ENCODE peak calls at places on chromosomes 2 and 18, in four cellular contexts. L is psoas muscle, Q is GM12865, N is brain microvascular endothelial cell. Y is an unnamed sample.

GRCh38 chr2:32455816-32456215 is 99.0 kb downstream of the BIRC6 start:
- DNase-seq in L (no peak), Q (no peak), N (no peak), Y (no peak)

GRCh38 chr2:135926605-135927004 is 50.4 kb upstream of the MCM6 start:
- DNase-seq in Q (no peak), N (no peak), L (no peak), Y (no peak)

GRCh38 chr2:126513033-126513432 is 142.9 kb upstream of the GYPC start:
- DNase-seq in Q (no peak), N (peak), L (no peak), Y (no peak)

GRCh38 chr2:71807969-71808451 is 339.7 kb downstream of the CYP26B1 start:
- DNase-seq in L (peak), N (no peak), Q (no peak), Y (no peak)

GRCh38 chr2:120236791-120237190 is 13.6 kb upstream of the TMEM185B start:
- DNase-seq in N (no peak), Q (no peak), L (no peak), Y (no peak)

GRCh38 chr2:32852821-32853220 is 93.9 kb upstream of the LTBP1 start:
- DNase-seq in L (no peak), N (no peak), Q (no peak), Y (no peak)

GRCh38 chr2:25341031-25341727 is 546 bp downstream of the DNMT3A start:
- DNase-seq in L (no peak), Q (peak), N (no peak), Y (no peak)

GRCh38 chr18:30675905-30676620 is 366.5 kb downstream of the DSC3 start:
- DNase-seq in N (no peak), L (no peak), Q (no peak), Y (no peak)

GRCh38 chr18:10499230-10499629 is 26.6 kb upstream of the NAPG start:
- DNase-seq in Q (no peak), N (no peak), L (no peak), Y (no peak)

GRCh38 chr2:152755029-152755428 is 36.6 kb downstream of the ARL6IP6 start:
- DNase-seq in L (no peak), N (no peak), Q (peak), Y (no peak)

GRCh38 chr2:17107131-17107530 is 411.1 kb downstream of the RAD51AP2 start:
- DNase-seq in N (no peak), L (no peak), Q (no peak), Y (peak)

GRCh38 chr2:240140920-240141319 is 462 bp upstream of the OTOS start:
- DNase-seq in L (no peak), Q (no peak), N (no peak), Y (no peak)

GRCh38 chr2:42074661-42075060 is 26.8 kb downstream of the PKDCC start:
- DNase-seq in L (no peak), N (no peak), Q (no peak), Y (no peak)

GRCh38 chr2:42068571-42069178 is 20.9 kb downstream of the PKDCC start:
- DNase-seq in Q (no peak), N (no peak), L (no peak), Y (no peak)

GRCh38 chr2:42071762-42072161 is 23.9 kb downstream of the PKDCC start:
- DNase-seq in L (peak), N (no peak), Q (no peak), Y (no peak)

GRCh38 chr2:42073739-42074138 is 25.9 kb downstream of the PKDCC start:
- DNase-seq in N (no peak), L (no peak), Q (no peak), Y (no peak)

DNA sequence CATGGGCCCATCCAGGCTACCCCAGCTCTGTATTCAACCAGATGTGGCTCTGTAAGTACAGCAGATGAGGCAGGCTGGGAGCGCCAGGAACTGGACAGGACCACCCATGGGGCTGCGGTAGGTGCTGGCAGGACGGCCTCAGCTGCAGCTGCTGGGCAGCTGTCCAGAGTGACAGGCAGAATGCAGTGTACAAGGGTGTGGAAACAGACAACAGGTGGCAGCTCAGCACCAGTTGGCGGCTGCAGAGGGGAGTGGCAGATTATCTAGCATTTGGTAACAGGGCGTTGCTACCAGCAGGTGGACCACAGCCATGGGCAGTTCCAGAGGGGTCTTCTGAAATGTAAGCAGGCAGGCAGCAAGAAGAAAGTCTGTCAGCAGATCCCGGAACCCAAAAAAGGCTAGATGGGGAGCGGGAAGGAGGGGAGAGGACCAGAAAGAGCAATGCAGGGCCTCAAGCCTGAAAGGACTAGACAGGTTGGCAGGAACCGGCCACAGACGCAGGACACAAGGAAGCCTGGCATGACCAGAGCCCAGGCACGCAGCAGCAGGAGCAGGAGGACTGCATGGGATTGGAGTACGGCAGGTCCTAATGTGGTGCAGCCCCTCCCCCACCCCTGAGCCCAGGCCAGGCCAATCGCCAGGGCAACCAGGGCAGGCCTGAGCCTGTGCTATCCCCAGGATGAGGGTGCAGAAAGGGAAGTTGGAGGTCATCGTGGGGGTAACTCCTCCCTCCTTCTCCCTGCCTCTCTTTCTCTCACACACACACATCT is 24.7 kb downstream of the PKDCC start:
- DNase-seq in Q (no peak), N (no peak), L (peak), Y (no peak)
- TF ChIP-seq CTCF in Q (no peak), N (no peak), L (peak), Y (peak)

GRCh38 chr2:217638533-217638932 is 364.3 kb downstream of the TNS1 start:
- DNase-seq in L (no peak), N (no peak), Q (no peak), Y (no peak)
- H3K4me3 ChIP-seq in L (no peak), N (no peak), Q (no peak), Y (no peak)

GRCh38 chr18:3796434-3796833 is 346.5 kb downstream of the TGIF1 start:
- DNase-seq in Q (no peak), N (no peak), L (no peak), Y (no peak)

GRCh38 chr18:3793545-3793944 is 343.6 kb downstream of the TGIF1 start:
- DNase-seq in N (no peak), Q (no peak), L (no peak), Y (no peak)

GRCh38 chr18:3792711-3793110 is 342.7 kb downstream of the TGIF1 start:
- DNase-seq in L (no peak), Q (no peak), N (no peak), Y (no peak)

GRCh38 chr18:3798032-3798431 is 348.1 kb downstream of the TGIF1 start:
- DNase-seq in Q (no peak), N (no peak), L (no peak), Y (no peak)

DNA sequence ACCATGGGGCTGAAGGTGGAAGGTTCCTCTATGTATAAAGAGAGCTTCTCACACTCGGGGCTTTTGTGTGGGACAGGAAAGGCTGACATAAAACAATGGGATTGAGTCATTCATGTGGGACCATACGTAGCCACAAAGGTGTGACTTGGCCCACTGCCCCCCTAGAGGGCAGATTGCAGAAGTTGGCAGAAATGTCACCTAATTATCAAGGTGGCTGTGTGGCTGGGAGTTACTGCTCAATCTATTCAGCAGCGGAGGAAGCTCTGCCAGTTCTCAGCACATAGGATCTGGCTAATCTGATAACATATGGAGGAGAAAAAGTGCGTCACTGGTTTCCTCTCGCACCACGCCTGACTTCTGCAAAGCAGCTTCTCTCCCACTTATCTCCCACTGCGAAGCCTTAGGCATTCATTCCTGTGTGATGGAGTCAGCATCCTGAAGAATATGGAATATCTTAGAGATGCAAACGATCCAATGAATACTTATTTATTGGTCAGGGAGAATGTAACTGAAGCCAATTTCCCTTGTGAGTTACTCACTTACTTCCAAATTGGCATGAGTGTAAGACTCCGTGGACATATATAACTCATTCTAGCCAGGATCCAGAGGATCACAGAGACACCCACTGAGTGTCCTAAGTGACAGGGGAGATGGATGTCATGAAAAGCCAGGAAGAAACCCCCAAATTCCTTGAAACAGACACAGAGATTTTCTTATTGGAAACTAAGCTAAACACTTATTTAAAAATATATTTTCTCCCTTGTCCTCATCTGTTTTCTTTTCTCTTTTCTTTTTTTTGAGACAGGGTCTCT is 344.8 kb downstream of the TGIF1 start:
- DNase-seq in N (peak), Q (peak), L (no peak), Y (no peak)
- TF ChIP-seq CTCF in N (no peak), Q (no peak), L (no peak), Y (no peak)

GRCh38 chr2:112784199-112785189 is at the start of gene IL1A:
- DNase-seq in N (peak), Q (peak), L (no peak), Y (peak)
- H3K4me3 ChIP-seq in N (no peak), Q (peak), L (no peak), Y (peak)

GRCh38 chr2:144830543-144830942 is 310.6 kb upstream of the ZEB2 start:
- DNase-seq in L (no peak), N (peak), Q (no peak), Y (no peak)

GRCh38 chr2:144827404-144827803 is 307.5 kb upstream of the ZEB2 start:
- DNase-seq in L (no peak), N (no peak), Q (no peak), Y (no peak)

GRCh38 chr2:144826105-144826504 is 306.2 kb upstream of the ZEB2 start:
- DNase-seq in N (no peak), Q (no peak), L (no peak), Y (no peak)

DNA sequence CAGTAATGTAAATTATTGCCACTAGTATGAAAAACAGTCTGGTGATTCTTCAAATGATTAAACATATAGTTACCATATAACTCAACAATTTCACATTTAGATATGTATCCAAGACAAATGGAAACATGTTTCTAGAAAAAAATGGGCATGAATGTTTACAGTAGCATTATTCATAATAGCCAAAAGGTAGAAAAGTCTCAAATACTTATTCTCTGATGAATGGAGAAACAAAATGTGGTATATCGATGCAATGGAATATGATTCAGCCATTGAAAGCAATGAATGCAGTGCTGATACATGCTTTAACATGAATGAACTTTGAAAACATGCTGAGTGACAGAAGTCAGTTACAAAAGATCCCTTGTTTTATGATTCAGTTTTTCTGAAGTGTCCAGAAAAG is 304.7 kb upstream of the ZEB2 start:
- DNase-seq in Q (no peak), L (no peak), N (no peak), Y (no peak)
- TF ChIP-seq CTCF in Q (no peak), L (no peak), N (no peak), Y (no peak)

GRCh38 chr2:234950730-234951385 is 959 bp upstream of the SH3BP4 start:
- DNase-seq in Q (no peak), N (peak), L (no peak), Y (no peak)
- H3K4me3 ChIP-seq in Q (no peak), N (peak), L (peak), Y (peak)

GRCh38 chr2:107663632-107664031 is 163.1 kb upstream of the RGPD4 start:
- DNase-seq in N (no peak), Q (no peak), L (no peak), Y (no peak)

DNA sequence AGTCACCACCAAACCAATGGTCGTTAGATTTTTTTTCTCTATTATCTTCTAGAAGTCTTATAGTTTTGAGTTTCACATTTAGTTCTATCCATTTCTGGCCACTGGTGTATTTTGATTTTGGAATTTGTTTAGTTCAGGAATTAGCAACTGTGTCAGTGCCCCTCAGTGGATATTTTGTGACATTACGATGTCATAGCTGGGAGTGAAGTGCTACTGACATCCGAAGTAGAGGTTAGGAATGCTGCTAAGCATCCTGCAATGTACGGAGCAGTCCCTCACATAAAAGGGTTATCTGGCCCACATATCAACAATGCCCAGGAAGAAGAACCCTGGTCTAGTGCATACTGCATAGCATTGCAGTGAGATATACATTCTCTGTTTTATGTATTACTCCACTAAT is 157.4 kb upstream of the RGPD4 start:
- DNase-seq in L (no peak), Q (no peak), N (peak), Y (peak)
- TF ChIP-seq CTCF in L (no peak), Q (no peak), N (peak), Y (peak)

GRCh38 chr18:12470382-12471090 is 62.8 kb downstream of the PRELID3A start:
- DNase-seq in L (no peak), Q (no peak), N (no peak), Y (no peak)

GRCh38 chr18:12463191-12463590 is 55.5 kb downstream of the PRELID3A start:
- DNase-seq in N (no peak), Q (no peak), L (no peak), Y (no peak)

GRCh38 chr18:12468458-12468857 is 60.7 kb downstream of the PRELID3A start:
- DNase-seq in N (no peak), L (no peak), Q (no peak), Y (no peak)
- H3K4me3 ChIP-seq in N (no peak), L (no peak), Q (no peak), Y (no peak)

GRCh38 chr18:79679552-79680099 is at the start of gene CTDP1:
- DNase-seq in Q (peak), N (peak), L (peak), Y (peak)

GRCh38 chr18:79680100-79680879 is 687 bp downstream of the CTDP1 start:
- DNase-seq in N (peak), L (peak), Q (peak), Y (peak)

GRCh38 chr18:79677221-79677620 is 2.4 kb upstream of the CTDP1 start:
- DNase-seq in N (no peak), Q (no peak), L (no peak), Y (no peak)

GRCh38 chr18:79677840-79678239 is 1.8 kb upstream of the CTDP1 start:
- DNase-seq in Q (no peak), N (no peak), L (no peak), Y (no peak)

DNA sequence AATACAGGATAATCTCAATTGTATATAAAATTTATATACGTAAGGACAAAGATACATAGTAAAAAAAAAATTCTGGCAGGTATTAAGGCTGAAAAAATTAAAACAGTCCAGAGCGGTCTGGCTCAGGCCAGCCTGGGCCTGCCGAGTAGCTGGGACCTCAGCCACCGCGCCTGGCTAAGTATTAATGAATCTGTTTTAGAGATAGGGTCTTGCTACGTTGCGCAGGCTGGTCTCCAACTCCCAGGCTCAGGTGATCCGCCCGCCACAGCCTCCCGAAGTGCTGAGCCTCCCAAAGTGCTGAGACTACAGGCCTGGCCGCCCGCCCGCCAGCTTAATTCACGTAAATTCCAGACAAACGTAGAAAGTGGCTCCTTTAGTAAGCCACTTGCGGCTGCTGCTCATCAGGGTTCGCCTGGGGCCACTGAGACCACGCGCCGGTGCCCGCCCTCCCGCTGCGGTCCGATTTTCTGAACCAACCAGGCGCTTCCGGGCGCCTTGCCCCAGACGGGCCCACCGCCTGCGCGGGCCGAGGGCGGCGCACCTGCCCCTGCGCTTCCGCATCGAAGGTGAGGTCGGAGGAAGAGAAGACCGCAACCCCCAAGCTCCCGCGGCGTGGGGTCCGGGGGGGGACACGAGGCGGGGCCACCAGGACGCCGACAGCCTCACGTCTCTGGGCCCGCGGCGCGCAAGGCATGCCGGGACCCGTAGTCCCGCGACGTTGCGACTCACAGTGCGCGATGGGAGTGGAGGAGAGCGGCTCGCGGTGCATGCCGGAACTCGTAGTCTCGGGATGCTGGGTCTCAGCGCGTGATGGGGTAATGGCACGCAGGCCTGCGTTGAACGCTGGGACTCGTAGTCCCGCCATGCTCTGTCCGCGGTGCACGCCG is 695 bp upstream of the CTDP1 start:
- DNase-seq in N (peak), Q (peak), L (peak), Y (peak)
- TF ChIP-seq CTCF in N (no peak), Q (no peak), L (no peak), Y (no peak)